ENCODE peak calls at places on chromosomes 5 and 9, in ten cellular contexts. One of them, this sample, is unnamed. For H3K36me3, the result is how much of the 10 kb centered on the place peaks cover.

GRCh38 chr9:135905380-135906282 is 1.7 kb downstream of the CAMSAP1 start:
- DNase-seq in sigmoid colon: peak
- DNase-seq in spleen: peak
- DNase-seq in colonic mucosa: no peak
- DNase-seq in adrenal gland: no peak
- DNase-seq in stomach: peak
- DNase-seq in psoas muscle: no peak
- DNase-seq in IMR-90: peak
- DNase-seq in fibroblast of lung: peak
- DNase-seq in heart right ventricle: no peak
- DNase-seq in this sample: no peak

GRCh38 chr5:54794437-54794970 is 190.9 kb downstream of the ESM1 start:
- DNase-seq in fibroblast of lung: no peak
- DNase-seq in colonic mucosa: no peak
- DNase-seq in sigmoid colon: no peak
- DNase-seq in stomach: no peak
- DNase-seq in IMR-90: no peak
- DNase-seq in spleen: no peak
- DNase-seq in psoas muscle: no peak
- DNase-seq in adrenal gland: no peak
- DNase-seq in heart right ventricle: no peak
- DNase-seq in this sample: no peak

GRCh38 chr9:38333047-38333446 is 59.5 kb upstream of the ALDH1B1 start:
- DNase-seq in colonic mucosa: no peak
- DNase-seq in spleen: no peak
- DNase-seq in sigmoid colon: peak
- DNase-seq in heart right ventricle: no peak
- DNase-seq in stomach: no peak
- DNase-seq in psoas muscle: no peak
- DNase-seq in fibroblast of lung: no peak
- DNase-seq in IMR-90: peak
- DNase-seq in adrenal gland: no peak
- DNase-seq in this sample: no peak

GRCh38 chr5:174482549-174482948 is 241.8 kb upstream of the MSX2 start:
- DNase-seq in adrenal gland: no peak
- DNase-seq in stomach: no peak
- DNase-seq in psoas muscle: no peak
- DNase-seq in heart right ventricle: no peak
- DNase-seq in spleen: no peak
- DNase-seq in fibroblast of lung: no peak
- DNase-seq in IMR-90: no peak
- DNase-seq in colonic mucosa: no peak
- DNase-seq in sigmoid colon: no peak
- DNase-seq in this sample: no peak

GRCh38 chr5:84863020-84863419 is 478.3 kb upstream of the EDIL3 start:
- DNase-seq in heart right ventricle: no peak
- DNase-seq in stomach: no peak
- DNase-seq in spleen: no peak
- DNase-seq in fibroblast of lung: no peak
- DNase-seq in sigmoid colon: no peak
- DNase-seq in colonic mucosa: no peak
- DNase-seq in IMR-90: no peak
- DNase-seq in adrenal gland: no peak
- DNase-seq in psoas muscle: no peak
- DNase-seq in this sample: no peak

GRCh38 chr5:74252033-74252430 is 388.5 kb downstream of the ENC1 start:
- DNase-seq in IMR-90: no peak
- DNase-seq in stomach: no peak
- DNase-seq in heart right ventricle: no peak
- DNase-seq in spleen: no peak
- DNase-seq in psoas muscle: no peak
- DNase-seq in sigmoid colon: no peak
- DNase-seq in adrenal gland: no peak
- DNase-seq in colonic mucosa: no peak
- DNase-seq in fibroblast of lung: no peak
- DNase-seq in this sample: no peak

GRCh38 chr9:136807281-136808074 is at the start of gene RABL6:
- DNase-seq in adrenal gland: peak
- DNase-seq in fibroblast of lung: peak
- DNase-seq in psoas muscle: peak
- DNase-seq in colonic mucosa: peak
- DNase-seq in spleen: peak
- DNase-seq in sigmoid colon: peak
- DNase-seq in stomach: peak
- DNase-seq in IMR-90: peak
- DNase-seq in heart right ventricle: peak
- DNase-seq in this sample: no peak

GRCh38 chr5:45639038-45639437 is 57.1 kb downstream of the HCN1 start:
- DNase-seq in fibroblast of lung: no peak
- DNase-seq in sigmoid colon: no peak
- DNase-seq in colonic mucosa: no peak
- DNase-seq in heart right ventricle: no peak
- DNase-seq in adrenal gland: no peak
- DNase-seq in psoas muscle: no peak
- DNase-seq in IMR-90: no peak
- DNase-seq in spleen: no peak
- DNase-seq in stomach: no peak
- DNase-seq in this sample: no peak

GRCh38 chr5:172420215-172420934 is 34.0 kb downstream of the SH3PXD2B start:
- DNase-seq in adrenal gland: peak
- DNase-seq in stomach: peak
- DNase-seq in IMR-90: peak
- DNase-seq in psoas muscle: peak
- DNase-seq in fibroblast of lung: peak
- DNase-seq in heart right ventricle: peak
- DNase-seq in colonic mucosa: peak
- DNase-seq in spleen: no peak
- DNase-seq in sigmoid colon: peak
- DNase-seq in this sample: no peak

DNA sequence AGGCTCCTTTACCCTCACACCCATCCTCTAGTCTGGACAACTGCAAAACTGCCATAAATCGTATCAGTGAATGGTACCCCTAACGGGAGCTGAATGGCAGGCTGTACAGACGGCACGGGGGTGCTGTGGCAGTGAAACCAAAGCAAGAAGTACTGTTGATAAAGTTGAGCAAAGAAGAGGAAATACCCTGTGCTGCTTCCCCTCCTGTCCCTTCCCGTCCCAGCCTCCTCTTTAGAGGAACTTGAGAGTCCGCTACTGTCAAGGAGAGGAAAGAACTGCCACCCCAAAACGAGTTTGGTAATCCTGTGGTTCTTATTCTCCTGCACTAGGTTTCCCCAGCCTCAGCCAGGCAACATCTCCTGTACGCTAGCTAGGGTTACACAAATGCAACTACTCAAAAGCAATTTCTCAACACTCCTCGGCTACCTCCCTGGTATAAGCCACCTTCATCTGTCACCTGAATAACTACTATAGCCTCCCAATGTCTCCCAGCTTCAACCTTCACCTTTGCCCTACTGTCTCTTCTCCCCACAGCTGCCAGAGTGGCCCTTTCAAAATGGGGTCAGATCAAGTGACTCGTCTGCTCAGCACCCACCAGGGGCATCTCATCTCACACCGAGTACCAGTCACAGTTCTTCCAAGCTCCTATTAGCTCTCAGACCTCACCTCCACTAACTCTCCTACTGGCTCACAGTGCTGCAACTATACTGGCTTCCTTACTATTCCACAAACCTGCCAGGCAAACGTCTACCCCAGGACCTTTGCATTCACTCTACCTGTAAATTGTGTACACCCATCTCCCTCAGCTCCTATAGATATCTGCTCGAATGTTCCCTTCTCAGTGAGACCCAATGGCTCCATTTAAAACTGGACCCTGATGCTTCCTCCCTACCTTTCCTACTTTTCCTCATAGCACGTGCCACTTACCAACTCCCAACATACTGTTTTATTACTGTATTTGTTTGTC is 4.1 kb downstream of the GLRX start:
- DNase-seq in psoas muscle: peak
- DNase-seq in fibroblast of lung: no peak
- DNase-seq in sigmoid colon: no peak
- DNase-seq in heart right ventricle: no peak
- DNase-seq in adrenal gland: no peak
- DNase-seq in colonic mucosa: no peak
- DNase-seq in spleen: peak
- DNase-seq in IMR-90: no peak
- DNase-seq in stomach: peak
- DNase-seq in this sample: no peak
- H3K4me3 ChIP-seq in psoas muscle: peak
- H3K4me3 ChIP-seq in fibroblast of lung: peak
- H3K4me3 ChIP-seq in sigmoid colon: no peak
- H3K4me3 ChIP-seq in heart right ventricle: peak
- H3K4me3 ChIP-seq in adrenal gland: peak
- H3K4me3 ChIP-seq in colonic mucosa: peak
- H3K4me3 ChIP-seq in spleen: peak
- H3K4me3 ChIP-seq in IMR-90: peak
- H3K4me3 ChIP-seq in stomach: peak
- H3K4me3 ChIP-seq in this sample: peak

GRCh38 chr5:128081111-128081865 is 2.3 kb upstream of the SLC12A2 start:
- DNase-seq in heart right ventricle: no peak
- DNase-seq in spleen: no peak
- DNase-seq in IMR-90: no peak
- DNase-seq in fibroblast of lung: peak
- DNase-seq in sigmoid colon: no peak
- DNase-seq in adrenal gland: no peak
- DNase-seq in stomach: no peak
- DNase-seq in colonic mucosa: no peak
- DNase-seq in psoas muscle: no peak
- DNase-seq in this sample: no peak
- TF ChIP-seq CTCF in heart right ventricle: no peak
- TF ChIP-seq CTCF in spleen: no peak
- TF ChIP-seq CTCF in IMR-90: peak
- TF ChIP-seq CTCF in fibroblast of lung: peak
- TF ChIP-seq CTCF in sigmoid colon: peak
- TF ChIP-seq CTCF in adrenal gland: peak
- TF ChIP-seq CTCF in stomach: peak
- TF ChIP-seq CTCF in colonic mucosa: peak
- TF ChIP-seq CTCF in psoas muscle: peak
- TF ChIP-seq CTCF in this sample: no peak

GRCh38 chr9:35096035-35096849 is at the start of gene PIGO:
- DNase-seq in psoas muscle: peak
- DNase-seq in adrenal gland: peak
- DNase-seq in spleen: peak
- DNase-seq in fibroblast of lung: peak
- DNase-seq in sigmoid colon: peak
- DNase-seq in heart right ventricle: peak
- DNase-seq in colonic mucosa: peak
- DNase-seq in IMR-90: peak
- DNase-seq in stomach: peak
- DNase-seq in this sample: no peak
- H3K36me3 ChIP-seq in psoas muscle: half or more
- H3K36me3 ChIP-seq in adrenal gland: under half
- H3K36me3 ChIP-seq in spleen: under half
- H3K36me3 ChIP-seq in fibroblast of lung: under half
- H3K36me3 ChIP-seq in sigmoid colon: under half
- H3K36me3 ChIP-seq in heart right ventricle: under half
- H3K36me3 ChIP-seq in colonic mucosa: under half
- H3K36me3 ChIP-seq in IMR-90: under half
- H3K36me3 ChIP-seq in stomach: half or more
- H3K36me3 ChIP-seq in this sample: under half

DNA sequence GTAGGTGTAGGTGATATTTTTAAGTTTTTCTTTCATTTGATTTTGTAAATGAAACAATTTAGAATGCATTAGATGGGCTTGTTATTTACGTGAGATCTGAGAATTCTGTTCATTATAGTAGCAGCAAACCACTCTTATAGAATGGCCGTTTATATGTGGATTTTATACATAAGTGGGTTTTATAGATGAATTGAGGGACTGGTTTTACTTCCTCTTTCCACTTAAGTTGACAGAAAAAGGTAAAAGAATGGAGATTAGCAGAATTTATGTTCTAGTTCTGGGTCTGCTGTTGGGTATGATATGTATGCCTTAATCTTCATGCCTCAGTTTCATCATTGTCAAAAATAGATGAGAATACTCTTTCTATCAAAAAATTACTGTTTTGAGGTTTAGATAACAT is 5.6 kb downstream of the RMI1 start:
- DNase-seq in IMR-90: no peak
- DNase-seq in adrenal gland: no peak
- DNase-seq in psoas muscle: no peak
- DNase-seq in colonic mucosa: no peak
- DNase-seq in spleen: no peak
- DNase-seq in heart right ventricle: no peak
- DNase-seq in sigmoid colon: no peak
- DNase-seq in stomach: no peak
- DNase-seq in fibroblast of lung: no peak
- DNase-seq in this sample: no peak
- H3K4me3 ChIP-seq in IMR-90: no peak
- H3K4me3 ChIP-seq in adrenal gland: no peak
- H3K4me3 ChIP-seq in psoas muscle: no peak
- H3K4me3 ChIP-seq in colonic mucosa: no peak
- H3K4me3 ChIP-seq in spleen: no peak
- H3K4me3 ChIP-seq in heart right ventricle: no peak
- H3K4me3 ChIP-seq in sigmoid colon: no peak
- H3K4me3 ChIP-seq in stomach: no peak
- H3K4me3 ChIP-seq in fibroblast of lung: no peak
- H3K4me3 ChIP-seq in this sample: no peak

DNA sequence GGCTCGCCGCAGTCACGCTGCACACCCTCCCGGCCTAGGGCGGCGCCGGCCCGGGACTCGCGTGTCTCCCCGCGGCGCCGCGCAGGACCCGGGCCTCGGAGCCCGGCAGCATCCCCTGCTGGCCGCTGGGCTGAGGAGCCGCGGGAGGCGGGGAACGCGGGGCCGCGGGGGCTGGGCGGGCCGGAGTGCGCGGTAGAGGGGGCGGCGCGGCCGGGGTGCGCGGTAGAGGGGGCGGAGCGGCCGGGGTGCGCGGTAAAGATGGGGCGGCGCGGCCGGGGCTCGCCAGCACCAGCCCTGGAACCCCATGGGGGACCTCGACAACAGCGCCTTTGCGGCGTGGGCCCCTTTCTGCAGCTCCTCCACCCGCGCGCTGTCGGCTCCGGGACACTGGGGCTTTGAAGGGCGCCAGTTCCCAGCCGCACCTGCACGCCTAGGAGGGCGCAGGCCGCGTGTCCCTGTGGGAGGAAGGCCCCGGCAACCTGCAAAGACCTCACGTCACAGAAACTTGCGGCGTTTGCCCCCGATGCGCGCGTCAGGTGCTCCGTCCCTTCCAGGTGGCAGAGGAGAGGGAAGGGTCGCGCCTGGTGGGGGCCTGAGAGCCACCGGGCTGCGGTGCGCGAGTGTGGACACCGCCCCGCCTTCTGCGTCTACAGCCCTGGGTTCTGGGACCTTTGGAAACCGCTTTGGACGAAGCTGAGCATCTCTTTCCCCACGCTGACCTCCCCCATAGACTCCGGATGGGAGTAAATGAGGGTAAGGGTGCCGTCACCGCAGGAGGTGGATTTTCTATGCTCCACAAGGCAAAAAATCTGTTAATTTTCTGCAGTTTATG is 49.6 kb downstream of the NSUN2 start:
- DNase-seq in psoas muscle: peak
- DNase-seq in spleen: no peak
- DNase-seq in adrenal gland: peak
- DNase-seq in heart right ventricle: no peak
- DNase-seq in colonic mucosa: no peak
- DNase-seq in IMR-90: no peak
- DNase-seq in stomach: peak
- DNase-seq in sigmoid colon: no peak
- DNase-seq in fibroblast of lung: peak
- DNase-seq in this sample: no peak
- TF ChIP-seq CTCF in psoas muscle: peak
- TF ChIP-seq CTCF in spleen: peak
- TF ChIP-seq CTCF in adrenal gland: peak
- TF ChIP-seq CTCF in heart right ventricle: peak
- TF ChIP-seq CTCF in colonic mucosa: no peak
- TF ChIP-seq CTCF in IMR-90: peak
- TF ChIP-seq CTCF in stomach: no peak
- TF ChIP-seq CTCF in sigmoid colon: peak
- TF ChIP-seq CTCF in fibroblast of lung: peak
- TF ChIP-seq CTCF in this sample: no peak

This sample was measured in kidney epithelial cell.